ENCODE peak calls at places on chromosomes 7 and 10, in nine cellular contexts. One of them, this sample, is unnamed.

GRCh38 chr7:154950992-154951391 is 51.9 kb downstream of the PAXIP1 start:
- DNase-seq in Kasumi-1: no peak
- DNase-seq in Right ventricle myocardium inferior: no peak
- DNase-seq in central memory CD4-positive, alpha-beta T cell: no peak
- DNase-seq in coronary artery: no peak
- DNase-seq in foreskin fibroblast: no peak
- DNase-seq in stromal cell of bone marrow: no peak
- DNase-seq in activated gamma-delta T cell treated with Interleukin-2 at 50 U/mL for 16 hours: no peak
- DNase-seq in anterior cingulate cortex: no peak
- DNase-seq in this sample: no peak

GRCh38 chr10:75358835-75359421 is 42.6 kb downstream of the ZNF503 start:
- DNase-seq in Kasumi-1: no peak
- DNase-seq in Right ventricle myocardium inferior: no peak
- DNase-seq in central memory CD4-positive, alpha-beta T cell: no peak
- DNase-seq in coronary artery: no peak
- DNase-seq in foreskin fibroblast: peak
- DNase-seq in stromal cell of bone marrow: peak
- DNase-seq in activated gamma-delta T cell treated with Interleukin-2 at 50 U/mL for 16 hours: no peak
- DNase-seq in anterior cingulate cortex: no peak
- DNase-seq in this sample: peak

GRCh38 chr7:111513566-111513965 is 48.7 kb downstream of the IMMP2L start:
- DNase-seq in Kasumi-1: no peak
- DNase-seq in Right ventricle myocardium inferior: no peak
- DNase-seq in central memory CD4-positive, alpha-beta T cell: no peak
- DNase-seq in coronary artery: no peak
- DNase-seq in foreskin fibroblast: no peak
- DNase-seq in stromal cell of bone marrow: no peak
- DNase-seq in activated gamma-delta T cell treated with Interleukin-2 at 50 U/mL for 16 hours: no peak
- DNase-seq in anterior cingulate cortex: no peak
- DNase-seq in this sample: no peak

GRCh38 chr10:114002422-114002821 is 41.2 kb upstream of the ADRB1 start:
- DNase-seq in Kasumi-1: no peak
- DNase-seq in Right ventricle myocardium inferior: no peak
- DNase-seq in central memory CD4-positive, alpha-beta T cell: no peak
- DNase-seq in coronary artery: no peak
- DNase-seq in foreskin fibroblast: no peak
- DNase-seq in stromal cell of bone marrow: no peak
- DNase-seq in activated gamma-delta T cell treated with Interleukin-2 at 50 U/mL for 16 hours: no peak
- DNase-seq in anterior cingulate cortex: no peak
- DNase-seq in this sample: no peak

GRCh38 chr7:123632808-123633207 is 22.9 kb upstream of the LMOD2 start:
- DNase-seq in Kasumi-1: no peak
- DNase-seq in Right ventricle myocardium inferior: no peak
- DNase-seq in central memory CD4-positive, alpha-beta T cell: no peak
- DNase-seq in coronary artery: no peak
- DNase-seq in foreskin fibroblast: no peak
- DNase-seq in stromal cell of bone marrow: no peak
- DNase-seq in activated gamma-delta T cell treated with Interleukin-2 at 50 U/mL for 16 hours: no peak
- DNase-seq in anterior cingulate cortex: no peak
- DNase-seq in this sample: no peak

GRCh38 chr10:115989621-115990020 is 283.4 kb downstream of the GFRA1 start:
- DNase-seq in Kasumi-1: no peak
- DNase-seq in Right ventricle myocardium inferior: no peak
- DNase-seq in central memory CD4-positive, alpha-beta T cell: no peak
- DNase-seq in coronary artery: no peak
- DNase-seq in foreskin fibroblast: no peak
- DNase-seq in stromal cell of bone marrow: no peak
- DNase-seq in activated gamma-delta T cell treated with Interleukin-2 at 50 U/mL for 16 hours: no peak
- DNase-seq in anterior cingulate cortex: no peak
- DNase-seq in this sample: no peak

GRCh38 chr10:46539596-46540411 is 16.7 kb downstream of the GPRIN2 start:
- DNase-seq in Kasumi-1: no peak
- DNase-seq in Right ventricle myocardium inferior: no peak
- DNase-seq in central memory CD4-positive, alpha-beta T cell: no peak
- DNase-seq in coronary artery: no peak
- DNase-seq in foreskin fibroblast: no peak
- DNase-seq in stromal cell of bone marrow: no peak
- DNase-seq in activated gamma-delta T cell treated with Interleukin-2 at 50 U/mL for 16 hours: no peak
- DNase-seq in anterior cingulate cortex: no peak
- DNase-seq in this sample: no peak

GRCh38 chr10:101831169-101831811 is 12.3 kb downstream of the KCNIP2 start:
- DNase-seq in Kasumi-1: no peak
- DNase-seq in Right ventricle myocardium inferior: no peak
- DNase-seq in central memory CD4-positive, alpha-beta T cell: no peak
- DNase-seq in coronary artery: no peak
- DNase-seq in foreskin fibroblast: no peak
- DNase-seq in stromal cell of bone marrow: no peak
- DNase-seq in activated gamma-delta T cell treated with Interleukin-2 at 50 U/mL for 16 hours: no peak
- DNase-seq in anterior cingulate cortex: no peak
- DNase-seq in this sample: no peak

GRCh38 chr7:67696878-67697277 is 700.2 kb downstream of the TYW1 start:
- DNase-seq in Kasumi-1: no peak
- DNase-seq in Right ventricle myocardium inferior: no peak
- DNase-seq in central memory CD4-positive, alpha-beta T cell: no peak
- DNase-seq in coronary artery: no peak
- DNase-seq in foreskin fibroblast: no peak
- DNase-seq in stromal cell of bone marrow: no peak
- DNase-seq in activated gamma-delta T cell treated with Interleukin-2 at 50 U/mL for 16 hours: no peak
- DNase-seq in anterior cingulate cortex: no peak
- DNase-seq in this sample: no peak

GRCh38 chr10:30748152-30748845 is 118.7 kb upstream of the LYZL2 start:
- DNase-seq in Kasumi-1: no peak
- DNase-seq in Right ventricle myocardium inferior: no peak
- DNase-seq in central memory CD4-positive, alpha-beta T cell: no peak
- DNase-seq in coronary artery: no peak
- DNase-seq in foreskin fibroblast: no peak
- DNase-seq in stromal cell of bone marrow: no peak
- DNase-seq in activated gamma-delta T cell treated with Interleukin-2 at 50 U/mL for 16 hours: no peak
- DNase-seq in anterior cingulate cortex: no peak
- DNase-seq in this sample: no peak

GRCh38 chr7:108120943-108121342 is 9.2 kb downstream of the LAMB4 start:
- DNase-seq in Kasumi-1: no peak
- DNase-seq in Right ventricle myocardium inferior: no peak
- DNase-seq in central memory CD4-positive, alpha-beta T cell: no peak
- DNase-seq in coronary artery: no peak
- DNase-seq in foreskin fibroblast: no peak
- DNase-seq in stromal cell of bone marrow: no peak
- DNase-seq in activated gamma-delta T cell treated with Interleukin-2 at 50 U/mL for 16 hours: no peak
- DNase-seq in anterior cingulate cortex: no peak
- DNase-seq in this sample: no peak

GRCh38 chr10:104577861-104578480 is 63.1 kb upstream of the SORCS3 start:
- DNase-seq in Kasumi-1: no peak
- DNase-seq in Right ventricle myocardium inferior: no peak
- DNase-seq in central memory CD4-positive, alpha-beta T cell: no peak
- DNase-seq in coronary artery: no peak
- DNase-seq in foreskin fibroblast: no peak
- DNase-seq in stromal cell of bone marrow: no peak
- DNase-seq in activated gamma-delta T cell treated with Interleukin-2 at 50 U/mL for 16 hours: no peak
- DNase-seq in anterior cingulate cortex: no peak
- DNase-seq in this sample: no peak

GRCh38 chr10:69359089-69360025 is 57.4 kb downstream of the TACR2 start:
- DNase-seq in Kasumi-1: peak
- DNase-seq in Right ventricle myocardium inferior: no peak
- DNase-seq in central memory CD4-positive, alpha-beta T cell: peak
- DNase-seq in coronary artery: no peak
- DNase-seq in foreskin fibroblast: no peak
- DNase-seq in stromal cell of bone marrow: no peak
- DNase-seq in activated gamma-delta T cell treated with Interleukin-2 at 50 U/mL for 16 hours: peak
- DNase-seq in anterior cingulate cortex: no peak
- DNase-seq in this sample: peak

GRCh38 chr10:6347391-6347951 is 144.7 kb downstream of the PFKFB3 start:
- DNase-seq in Kasumi-1: peak
- DNase-seq in Right ventricle myocardium inferior: no peak
- DNase-seq in central memory CD4-positive, alpha-beta T cell: no peak
- DNase-seq in coronary artery: no peak
- DNase-seq in foreskin fibroblast: peak
- DNase-seq in stromal cell of bone marrow: no peak
- DNase-seq in activated gamma-delta T cell treated with Interleukin-2 at 50 U/mL for 16 hours: peak
- DNase-seq in anterior cingulate cortex: peak
- DNase-seq in this sample: no peak

GRCh38 chr7:96327429-96327828 is 5.5 kb upstream of the SLC25A13 start:
- DNase-seq in Kasumi-1: no peak
- DNase-seq in Right ventricle myocardium inferior: no peak
- DNase-seq in central memory CD4-positive, alpha-beta T cell: no peak
- DNase-seq in coronary artery: no peak
- DNase-seq in foreskin fibroblast: no peak
- DNase-seq in stromal cell of bone marrow: no peak
- DNase-seq in activated gamma-delta T cell treated with Interleukin-2 at 50 U/mL for 16 hours: no peak
- DNase-seq in anterior cingulate cortex: no peak
- DNase-seq in this sample: no peak

GRCh38 chr7:130294314-130294713 is 1.4 kb downstream of the CPA4 start:
- DNase-seq in Kasumi-1: no peak
- DNase-seq in Right ventricle myocardium inferior: no peak
- DNase-seq in central memory CD4-positive, alpha-beta T cell: no peak
- DNase-seq in coronary artery: no peak
- DNase-seq in foreskin fibroblast: peak
- DNase-seq in stromal cell of bone marrow: no peak
- DNase-seq in activated gamma-delta T cell treated with Interleukin-2 at 50 U/mL for 16 hours: no peak
- DNase-seq in anterior cingulate cortex: no peak
- DNase-seq in this sample: no peak

GRCh38 chr7:140546947-140547346 is 67.6 kb upstream of the MKRN1 start:
- DNase-seq in Kasumi-1: no peak
- DNase-seq in Right ventricle myocardium inferior: no peak
- DNase-seq in central memory CD4-positive, alpha-beta T cell: no peak
- DNase-seq in coronary artery: no peak
- DNase-seq in foreskin fibroblast: no peak
- DNase-seq in stromal cell of bone marrow: no peak
- DNase-seq in activated gamma-delta T cell treated with Interleukin-2 at 50 U/mL for 16 hours: no peak
- DNase-seq in anterior cingulate cortex: no peak
- DNase-seq in this sample: no peak

GRCh38 chr10:71767420-71768035 is 5.8 kb downstream of the VSIR start:
- DNase-seq in Kasumi-1: no peak
- DNase-seq in Right ventricle myocardium inferior: peak
- DNase-seq in central memory CD4-positive, alpha-beta T cell: no peak
- DNase-seq in coronary artery: no peak
- DNase-seq in foreskin fibroblast: no peak
- DNase-seq in stromal cell of bone marrow: no peak
- DNase-seq in activated gamma-delta T cell treated with Interleukin-2 at 50 U/mL for 16 hours: no peak
- DNase-seq in anterior cingulate cortex: no peak
- DNase-seq in this sample: peak

GRCh38 chr7:2864999-2865670 is 21.0 kb upstream of the GNA12 start:
- DNase-seq in Kasumi-1: peak
- DNase-seq in Right ventricle myocardium inferior: no peak
- DNase-seq in central memory CD4-positive, alpha-beta T cell: peak
- DNase-seq in coronary artery: no peak
- DNase-seq in foreskin fibroblast: peak
- DNase-seq in stromal cell of bone marrow: peak
- DNase-seq in activated gamma-delta T cell treated with Interleukin-2 at 50 U/mL for 16 hours: peak
- DNase-seq in anterior cingulate cortex: peak
- DNase-seq in this sample: peak

GRCh38 chr10:61662794-61663259 is at the start of gene CABCOCO1:
- DNase-seq in Kasumi-1: no peak
- DNase-seq in Right ventricle myocardium inferior: peak
- DNase-seq in central memory CD4-positive, alpha-beta T cell: no peak
- DNase-seq in coronary artery: peak
- DNase-seq in foreskin fibroblast: peak
- DNase-seq in stromal cell of bone marrow: no peak
- DNase-seq in activated gamma-delta T cell treated with Interleukin-2 at 50 U/mL for 16 hours: no peak
- DNase-seq in anterior cingulate cortex: peak
- DNase-seq in this sample: peak

GRCh38 chr10:274866-275265 is 139.6 kb downstream of the ZMYND11 start:
- DNase-seq in Kasumi-1: no peak
- DNase-seq in Right ventricle myocardium inferior: no peak
- DNase-seq in central memory CD4-positive, alpha-beta T cell: no peak
- DNase-seq in coronary artery: no peak
- DNase-seq in foreskin fibroblast: no peak
- DNase-seq in stromal cell of bone marrow: no peak
- DNase-seq in activated gamma-delta T cell treated with Interleukin-2 at 50 U/mL for 16 hours: no peak
- DNase-seq in anterior cingulate cortex: no peak
- DNase-seq in this sample: no peak

GRCh38 chr7:159086301-159086925 is 58.3 kb downstream of the VIPR2 start:
- DNase-seq in Kasumi-1: no peak
- DNase-seq in Right ventricle myocardium inferior: peak
- DNase-seq in central memory CD4-positive, alpha-beta T cell: no peak
- DNase-seq in coronary artery: peak
- DNase-seq in foreskin fibroblast: no peak
- DNase-seq in stromal cell of bone marrow: no peak
- DNase-seq in activated gamma-delta T cell treated with Interleukin-2 at 50 U/mL for 16 hours: no peak
- DNase-seq in anterior cingulate cortex: no peak
- DNase-seq in this sample: no peak